ENCODE peak calls at places on chromosomes 13 and 19, in five cellular contexts. One of them, this sample, is unnamed.

GRCh38 chr19:44202470-44202869 is 9.9 kb upstream of the ZNF227 start:
- DNase-seq in stimulated activated CD8-positive, alpha-beta memory T cell treated with anti-CD3 and anti-CD28 coated beads, Interleukin-7, amount 100 ng/mL, for 1 hour: no peak
- DNase-seq in GM04504: peak
- DNase-seq in stomach: no peak
- DNase-seq in AG04450: no peak
- DNase-seq in this sample: no peak

GRCh38 chr19:28468701-28469459 is 744.1 kb downstream of the UQCRFS1 start:
- DNase-seq in AG04450: no peak
- DNase-seq in stimulated activated CD8-positive, alpha-beta memory T cell treated with anti-CD3 and anti-CD28 coated beads, Interleukin-7, amount 100 ng/mL, for 1 hour: no peak
- DNase-seq in GM04504: no peak
- DNase-seq in stomach: no peak
- DNase-seq in this sample: peak

GRCh38 chr19:28977826-28978225 is 235.1 kb downstream of the UQCRFS1 start:
- DNase-seq in GM04504: no peak
- DNase-seq in AG04450: no peak
- DNase-seq in stomach: no peak
- DNase-seq in stimulated activated CD8-positive, alpha-beta memory T cell treated with anti-CD3 and anti-CD28 coated beads, Interleukin-7, amount 100 ng/mL, for 1 hour: no peak
- DNase-seq in this sample: no peak

GRCh38 chr19:5664515-5664914 is 15.8 kb downstream of the MICOS13 start:
- DNase-seq in stimulated activated CD8-positive, alpha-beta memory T cell treated with anti-CD3 and anti-CD28 coated beads, Interleukin-7, amount 100 ng/mL, for 1 hour: no peak
- DNase-seq in stomach: no peak
- DNase-seq in GM04504: no peak
- DNase-seq in AG04450: no peak
- DNase-seq in this sample: no peak

GRCh38 chr19:40768936-40769335 is 6.4 kb upstream of the MIA start:
- DNase-seq in GM04504: no peak
- DNase-seq in AG04450: no peak
- DNase-seq in stimulated activated CD8-positive, alpha-beta memory T cell treated with anti-CD3 and anti-CD28 coated beads, Interleukin-7, amount 100 ng/mL, for 1 hour: no peak
- DNase-seq in stomach: no peak
- DNase-seq in this sample: no peak

GRCh38 chr19:18594096-18594823 is 5.7 kb downstream of the REX1BD start:
- DNase-seq in AG04450: no peak
- DNase-seq in stimulated activated CD8-positive, alpha-beta memory T cell treated with anti-CD3 and anti-CD28 coated beads, Interleukin-7, amount 100 ng/mL, for 1 hour: peak
- DNase-seq in GM04504: peak
- DNase-seq in stomach: peak
- DNase-seq in this sample: peak

GRCh38 chr13:102873653-102874052 is 27.8 kb downstream of the ERCC5 start:
- DNase-seq in GM04504: no peak
- DNase-seq in AG04450: no peak
- DNase-seq in stomach: no peak
- DNase-seq in stimulated activated CD8-positive, alpha-beta memory T cell treated with anti-CD3 and anti-CD28 coated beads, Interleukin-7, amount 100 ng/mL, for 1 hour: no peak
- DNase-seq in this sample: peak

GRCh38 chr19:34350161-34350561 is 14.8 kb upstream of the GPI start:
- DNase-seq in GM04504: no peak
- DNase-seq in stomach: no peak
- DNase-seq in AG04450: no peak
- DNase-seq in stimulated activated CD8-positive, alpha-beta memory T cell treated with anti-CD3 and anti-CD28 coated beads, Interleukin-7, amount 100 ng/mL, for 1 hour: peak
- DNase-seq in this sample: no peak

GRCh38 chr19:56253737-56254136 is 18.8 kb upstream of the EDDM13 start:
- DNase-seq in stimulated activated CD8-positive, alpha-beta memory T cell treated with anti-CD3 and anti-CD28 coated beads, Interleukin-7, amount 100 ng/mL, for 1 hour: no peak
- DNase-seq in AG04450: peak
- DNase-seq in GM04504: peak
- DNase-seq in stomach: no peak
- DNase-seq in this sample: peak